ENCODE peak calls at places on chromosomes 16 and 17, in four cellular contexts. H is GM04504, D is T-helper 9 cell, M is cardiac muscle cell. N is an unnamed sample.

GRCh38 chr17:48541036-48541573 is 3.8 kb downstream of the HOXB2 start:
- DNase-seq in H (no peak), D (no peak), M (no peak), N (no peak)

GRCh38 chr17:58315281-58315711 is 13.3 kb downstream of the TSPOAP1 start:
- DNase-seq in H (no peak), D (no peak), M (no peak), N (no peak)

GRCh38 chr17:2545393-2545792 is 33.7 kb upstream of the METTL16 start:
- DNase-seq in H (no peak), D (no peak), M (peak; percentile 93), N (no peak)

GRCh38 chr16:11621920-11622651 is 35.4 kb upstream of the LITAF start:
- DNase-seq in H (no peak), D (peak; percentile 26), M (no peak), N (no peak)

GRCh38 chr16:85508388-85508787 is 104.7 kb upstream of the GSE1 start:
- DNase-seq in H (no peak), D (no peak), M (no peak), N (no peak)

GRCh38 chr16:6106061-6106460 is 1008.5 kb upstream of the EEF2KMT start:
- DNase-seq in H (no peak), D (no peak), M (no peak), N (no peak)

GRCh38 chr17:4934173-4934979 is 2.3 kb downstream of the GP1BA start:
- DNase-seq in H (no peak), D (no peak), M (no peak), N (no peak)

GRCh38 chr17:31048780-31049179 is 46.0 kb upstream of the NF1 start:
- DNase-seq in H (no peak), D (no peak), M (no peak), N (no peak)

GRCh38 chr17:77769215-77769614 is 189.3 kb upstream of the TNRC6C start:
- DNase-seq in H (no peak), D (no peak), M (no peak), N (peak; percentile 55)

GRCh38 chr17:76531501-76532038 is 5.9 kb downstream of the CYGB start:
- DNase-seq in H (no peak), D (no peak), M (no peak), N (no peak)

N was measured in DMS153.